ENCODE peak calls at places on chromosomes 12 and 14, in five cellular contexts. V, G, D, Z and P are unnamed samples.

GRCh38 chr12:114826233-114826632 is 142.3 kb upstream of the TBX3 start:
- DNase-seq in V (no peak), G (no peak), D (no peak), Z (no peak), P (no peak)

GRCh38 chr12:93879476-93880376 is 202.6 kb downstream of the CRADD start:
- DNase-seq in V (no peak), G (peak), D (no peak), Z (peak), P (no peak)

GRCh38 chr12:56808954-56809353 is 45.8 kb downstream of the HSD17B6 start:
- DNase-seq in V (no peak), G (no peak), D (no peak), Z (no peak), P (no peak)

GRCh38 chr14:35573911-35574310 is 39.9 kb downstream of the INSM2 start:
- DNase-seq in V (no peak), G (no peak), D (no peak), Z (no peak), P (no peak)

GRCh38 chr12:19369691-19370148 is 69.6 kb upstream of the AEBP2 start:
- DNase-seq in V (no peak), G (no peak), D (no peak), Z (peak), P (no peak)

GRCh38 chr12:1837541-1838206 is 17.3 kb downstream of the LRTM2 start:
- DNase-seq in V (no peak), G (no peak), D (no peak), Z (no peak), P (no peak)

GRCh38 chr14:60807247-60807646 is 72.7 kb downstream of the MNAT1 start:
- DNase-seq in V (no peak), G (no peak), D (no peak), Z (no peak), P (no peak)

GRCh38 chr12:21151184-21151583 is 20.2 kb downstream of the SLCO1B1 start:
- DNase-seq in V (no peak), G (no peak), D (no peak), Z (no peak), P (no peak)

GRCh38 chr12:1575799-1576401 is 18.5 kb downstream of the FBXL14 start:
- DNase-seq in V (no peak), G (no peak), D (no peak), Z (no peak), P (no peak)

GRCh38 chr14:50085570-50086315 is 30.6 kb downstream of the VCPKMT start:
- DNase-seq in V (peak), G (peak), D (no peak), Z (no peak), P (peak)

GRCh38 chr14:103518416-103519042 is 4.1 kb downstream of the CKB start:
- DNase-seq in V (peak), G (no peak), D (no peak), Z (no peak), P (no peak)

GRCh38 chr14:24861083-24861630 is 188.8 kb downstream of the STXBP6 start:
- DNase-seq in V (no peak), G (no peak), D (no peak), Z (no peak), P (no peak)

GRCh38 chr14:81831128-81831815 is 297.6 kb upstream of the SEL1L start:
- DNase-seq in V (no peak), G (no peak), D (no peak), Z (no peak), P (no peak)

GRCh38 chr14:53715390-53715730 is 241.3 kb downstream of the BMP4 start:
- DNase-seq in V (peak), G (no peak), D (no peak), Z (no peak), P (no peak)